ENCODE peak calls at places on chromosome 19, in nine cellular contexts. B is right cardiac atrium; J is CD4-positive, alpha-beta T cell; Z is RWPE1; X is heart right ventricle; G is tibial artery; I is GM23248; K is brain microvascular endothelial cell; P is OCI-LY7. U is an unnamed sample.
A peak's percentile ranks its signal among the peaks of the same experiment; 100 is the strongest.

GRCh38 chr19:28966737-28967401 is 246.1 kb downstream of the UQCRFS1 start:
- DNase-seq in Z (no peak), X (no peak), K (peak; percentile 5), B (no peak), J (no peak), P (no peak), I (peak; percentile 40), G (no peak), U (no peak)

GRCh38 chr19:21023901-21024300 is 3.4 kb downstream of the ZNF430 start:
- DNase-seq in P (no peak), G (no peak), B (no peak), J (no peak), K (peak; percentile 18), X (no peak), Z (peak; percentile 9), I (peak; percentile 89), U (no peak)

GRCh38 chr19:55014714-55015113 is 23.4 kb downstream of the GP6 start:
- DNase-seq in K (no peak), B (peak; percentile 60), J (no peak), P (no peak), I (no peak), X (peak; percentile 22), Z (no peak), G (no peak), U (no peak)

GRCh38 chr19:29845576-29846176 is 33.9 kb downstream of the CCNE1 start:
- DNase-seq in J (no peak), G (no peak), B (no peak), Z (no peak), K (peak; percentile 26), I (peak; percentile 71), X (no peak), P (peak; percentile 10), U (peak; percentile 32)

GRCh38 chr19:41323430-41324125 is 13.6 kb downstream of the CCDC97 start:
- DNase-seq in Z (peak; percentile 72), P (no peak), X (peak; percentile 72), I (peak; percentile 96), G (peak; percentile 91), B (peak; percentile 90), K (peak; percentile 97), J (no peak), U (peak; percentile 92)

GRCh38 chr19:40225440-40226305 is 816 bp downstream of the CCNP start:
- DNase-seq in P (no peak), B (no peak), I (peak; percentile 59), K (peak; percentile 14), J (no peak), Z (no peak), G (no peak), X (no peak), U (no peak)

GRCh38 chr19:35715355-35715809 is 2.4 kb upstream of the KMT2B start:
- DNase-seq in X (no peak), B (no peak), P (no peak), G (no peak), Z (no peak), I (no peak), K (no peak), J (no peak), U (no peak)

GRCh38 chr19:41431426-41432386 is 4.5 kb upstream of the B3GNT8 start:
- DNase-seq in G (no peak), P (no peak), B (peak; percentile 86), K (peak; percentile 33), I (peak; percentile 49), Z (peak; percentile 14), X (peak; percentile 71), J (no peak), U (no peak)

GRCh38 chr19:11485245-11485837 is 4.5 kb upstream of the ELAVL3 start:
- DNase-seq in Z (no peak), I (no peak), K (no peak), G (no peak), J (no peak), P (no peak), B (no peak), X (no peak), U (no peak)

GRCh38 chr19:19176950-19177349 is 6.9 kb upstream of the MEF2B start:
- DNase-seq in Z (no peak), P (no peak), X (no peak), J (no peak), G (no peak), I (peak; percentile 20), B (no peak), K (no peak), U (no peak)

DNA sequence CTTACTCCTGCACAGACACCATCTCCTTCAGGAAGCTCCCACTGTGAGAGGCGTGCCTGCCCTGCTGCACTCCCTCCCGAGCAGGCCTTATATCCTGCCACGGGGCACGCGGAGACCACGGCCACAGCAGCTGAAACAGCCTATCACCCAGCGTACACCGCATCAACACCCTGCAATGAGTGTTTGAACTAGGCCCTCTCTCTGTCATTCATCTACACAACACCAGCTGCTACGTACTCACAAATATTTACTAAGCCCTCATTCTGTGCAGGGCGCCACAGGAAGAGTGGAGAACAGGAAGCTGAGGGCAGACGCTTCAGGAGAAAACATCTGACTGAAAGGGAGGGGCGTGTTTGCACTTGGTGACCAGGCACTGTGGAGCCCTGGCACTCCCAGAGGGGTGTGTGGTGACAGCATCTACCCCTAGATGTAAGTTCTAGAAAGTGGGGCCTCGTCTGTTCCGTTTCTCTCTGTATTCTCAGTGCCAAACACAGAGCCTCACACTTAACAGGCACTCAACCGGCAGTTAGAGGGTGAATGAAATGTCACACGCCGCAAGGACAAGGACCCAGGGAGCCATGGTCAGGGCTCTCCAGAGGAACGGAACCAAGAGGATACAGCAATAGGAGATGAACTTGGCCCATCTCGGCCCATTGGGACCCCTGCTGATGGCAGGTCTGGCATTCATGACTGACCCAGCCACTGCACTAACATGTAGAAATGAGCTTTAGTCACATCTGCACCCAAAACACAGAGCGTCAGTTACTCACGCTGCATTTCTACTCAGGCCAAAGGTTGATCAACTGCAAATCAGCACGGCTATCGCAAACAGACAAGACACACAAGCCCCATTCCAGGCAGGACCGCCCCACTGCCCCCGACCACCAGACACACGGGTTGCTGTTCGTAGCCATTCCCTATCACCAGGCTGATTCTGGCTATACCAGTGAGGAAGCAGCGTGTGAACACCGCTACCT is 15.7 kb downstream of the RANBP3 start:
- DNase-seq in P (peak; percentile 31), J (peak; percentile 77), X (no peak), B (peak; percentile 75), K (peak; percentile 62), I (peak; percentile 78), Z (no peak), G (no peak), U (no peak)
- H3K27ac ChIP-seq in P (no peak overlapping the region), J (peak overlapping the region; percentile 86), X (peak overlapping the region; percentile 52), B (peak overlapping the region; percentile 16), K (peak overlapping the region; percentile 61), I (peak overlapping the region; percentile 80), Z (peak overlapping the region; percentile 29), G (no peak overlapping the region), U (no peak overlapping the region)

GRCh38 chr19:12799723-12800343 is 1.8 kb downstream of the PRDX2 start:
- DNase-seq in G (no peak), K (no peak), J (no peak), I (no peak), B (peak; percentile 40), Z (no peak), X (no peak), P (no peak), U (no peak)
- H3K27ac ChIP-seq in G (peak overlapping the region; percentile 82), K (no peak overlapping the region), J (no peak overlapping the region), I (no peak overlapping the region), B (no peak overlapping the region), Z (peak overlapping the region; percentile 100), X (no peak overlapping the region), P (no peak overlapping the region), U (no peak overlapping the region)

DNA sequence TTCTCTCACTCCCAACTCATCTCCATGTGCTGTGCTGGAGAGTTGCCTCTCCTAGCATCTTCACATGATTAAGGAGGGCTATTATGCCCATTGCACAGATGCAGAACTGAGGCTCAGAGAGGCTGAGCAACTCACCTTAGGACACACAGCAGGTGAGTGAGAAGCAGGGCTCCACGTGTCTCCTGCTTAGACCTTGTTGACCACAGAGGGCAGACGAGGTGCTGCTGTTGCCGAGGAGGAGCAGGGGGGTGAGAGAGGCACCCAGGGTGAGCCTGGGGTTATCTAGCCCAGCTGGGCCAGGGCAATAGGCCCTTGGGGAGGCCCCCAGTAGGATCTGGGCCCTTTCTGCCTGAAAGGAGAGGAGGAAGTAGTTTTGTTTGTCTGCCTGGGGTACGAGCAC is 2.4 kb upstream of the HSH2D start:
- DNase-seq in K (no peak), J (no peak), P (peak; percentile 82), B (no peak), G (no peak), Z (no peak), X (no peak), I (no peak), U (no peak)
- H3K27ac ChIP-seq in K (no peak overlapping the region), J (no peak overlapping the region), P (peak overlapping the region; percentile 49), B (no peak overlapping the region), G (no peak overlapping the region), Z (no peak overlapping the region), X (no peak overlapping the region), I (no peak overlapping the region), U (no peak overlapping the region)

GRCh38 chr19:33517922-33518321 is 3.7 kb downstream of the PEPD start:
- DNase-seq in I (no peak), Z (no peak), K (no peak), G (no peak), X (no peak), J (no peak), P (no peak), B (no peak), U (no peak)

GRCh38 chr19:33512580-33513137 is 8.9 kb downstream of the PEPD start:
- DNase-seq in X (no peak), K (no peak), J (no peak), B (no peak), G (no peak), I (no peak), Z (no peak), P (no peak), U (no peak)

GRCh38 chr19:33513424-33513823 is 8.2 kb downstream of the PEPD start:
- DNase-seq in J (no peak), P (no peak), I (no peak), G (no peak), B (no peak), Z (no peak), X (no peak), K (no peak), U (no peak)

GRCh38 chr19:33515921-33516320 is 5.7 kb downstream of the PEPD start:
- DNase-seq in X (no peak), J (no peak), G (no peak), K (no peak), I (no peak), P (no peak), Z (no peak), B (no peak), U (no peak)

GRCh38 chr19:33514885-33515485 is 6.6 kb downstream of the PEPD start:
- DNase-seq in I (peak; percentile 37), K (peak; percentile 25), X (peak; percentile 39), Z (no peak), P (no peak), J (no peak), B (no peak), G (no peak), U (no peak)
- H3K27ac ChIP-seq in I (no peak overlapping the region), K (no peak overlapping the region), X (no peak overlapping the region), Z (no peak overlapping the region), P (no peak overlapping the region), J (no peak overlapping the region), B (no peak overlapping the region), G (no peak overlapping the region), U (no peak overlapping the region)

GRCh38 chr19:310141-310651 is 19.0 kb upstream of the PLPP2 start:
- DNase-seq in I (no peak), X (no peak), Z (no peak), G (no peak), B (no peak), K (no peak), P (no peak), J (no peak), U (no peak)
- H3K27ac ChIP-seq in I (no peak overlapping the region), X (peak overlapping the region; percentile 85), Z (no peak overlapping the region), G (no peak overlapping the region), B (no peak overlapping the region), K (no peak overlapping the region), P (no peak overlapping the region), J (no peak overlapping the region), U (no peak overlapping the region)

GRCh38 chr19:50975766-50976165 is 6.4 kb upstream of the KLK6 start:
- DNase-seq in K (no peak), P (no peak), I (no peak), Z (peak; percentile 85), J (no peak), X (no peak), G (no peak), B (no peak), U (no peak)
- H3K27ac ChIP-seq in K (no peak overlapping the region), P (no peak overlapping the region), I (no peak overlapping the region), Z (no peak overlapping the region), J (no peak overlapping the region), X (no peak overlapping the region), G (no peak overlapping the region), B (no peak overlapping the region), U (no peak overlapping the region)

U was measured in ovary.